ENCODE peak calls at places on chromosomes 1 and 21, in seven cellular contexts. One of them, this sample, is unnamed.
A peak's percentile ranks its signal among the peaks of the same experiment; 100 is the strongest.

GRCh38 chr1:39984951-39985350 is 30.0 kb downstream of the MFSD2A start:
- DNase-seq in dorsolateral prefrontal cortex: no peak
- DNase-seq in IMR-90: no peak
- DNase-seq in heart right ventricle: no peak
- DNase-seq in RWPE1: no peak
- DNase-seq in neuronal stem cell: no peak
- DNase-seq in SK-N-SH: no peak
- DNase-seq in this sample: no peak

GRCh38 chr1:67746299-67746698 is 61.3 kb downstream of the GADD45A start:
- DNase-seq in dorsolateral prefrontal cortex: no peak
- DNase-seq in IMR-90: no peak
- DNase-seq in heart right ventricle: no peak
- DNase-seq in RWPE1: no peak
- DNase-seq in neuronal stem cell: no peak
- DNase-seq in SK-N-SH: no peak
- DNase-seq in this sample: no peak

GRCh38 chr1:93448983-93449805 is 1.3 kb downstream of the FNBP1L start:
- DNase-seq in dorsolateral prefrontal cortex: peak; percentile 27
- DNase-seq in IMR-90: peak; percentile 65
- DNase-seq in heart right ventricle: no peak
- DNase-seq in RWPE1: peak; percentile 44
- DNase-seq in neuronal stem cell: peak; percentile 14
- DNase-seq in SK-N-SH: peak; percentile 44
- DNase-seq in this sample: no peak

GRCh38 chr1:221069178-221069903 is 190.1 kb downstream of the HLX start:
- DNase-seq in dorsolateral prefrontal cortex: no peak
- DNase-seq in IMR-90: no peak
- DNase-seq in heart right ventricle: no peak
- DNase-seq in RWPE1: no peak
- DNase-seq in neuronal stem cell: no peak
- DNase-seq in SK-N-SH: no peak
- DNase-seq in this sample: no peak

GRCh38 chr1:225554216-225554812 is 98.6 kb downstream of the ENAH start:
- DNase-seq in dorsolateral prefrontal cortex: no peak
- DNase-seq in IMR-90: peak; percentile 44
- DNase-seq in heart right ventricle: no peak
- DNase-seq in RWPE1: peak; percentile 61
- DNase-seq in neuronal stem cell: no peak
- DNase-seq in SK-N-SH: peak; percentile 53
- DNase-seq in this sample: no peak

GRCh38 chr1:32349211-32349708 is 13.0 kb downstream of the FAM229A start:
- DNase-seq in dorsolateral prefrontal cortex: no peak
- DNase-seq in IMR-90: peak; percentile 81
- DNase-seq in heart right ventricle: peak; percentile 66
- DNase-seq in RWPE1: no peak
- DNase-seq in neuronal stem cell: no peak
- DNase-seq in SK-N-SH: no peak
- DNase-seq in this sample: no peak

GRCh38 chr1:154943649-154944421 is 7.3 kb upstream of the PMVK start:
- DNase-seq in dorsolateral prefrontal cortex: no peak
- DNase-seq in IMR-90: peak; percentile 12
- DNase-seq in heart right ventricle: peak; percentile 34
- DNase-seq in RWPE1: peak; percentile 53
- DNase-seq in neuronal stem cell: peak; percentile 44
- DNase-seq in SK-N-SH: peak; percentile 83
- DNase-seq in this sample: peak; percentile 8

GRCh38 chr1:66758247-66758755 is 6.0 kb downstream of the DYNLT5 start:
- DNase-seq in dorsolateral prefrontal cortex: no peak
- DNase-seq in IMR-90: peak; percentile 31
- DNase-seq in heart right ventricle: no peak
- DNase-seq in RWPE1: no peak
- DNase-seq in neuronal stem cell: no peak
- DNase-seq in SK-N-SH: no peak
- DNase-seq in this sample: no peak

GRCh38 chr1:173280899-173281660 is 73.9 kb upstream of the TNFSF4 start:
- DNase-seq in dorsolateral prefrontal cortex: no peak
- DNase-seq in IMR-90: peak; percentile 47
- DNase-seq in heart right ventricle: no peak
- DNase-seq in RWPE1: no peak
- DNase-seq in neuronal stem cell: no peak
- DNase-seq in SK-N-SH: no peak
- DNase-seq in this sample: no peak

GRCh38 chr1:93288558-93288957 is 57.1 kb upstream of the DR1 start:
- DNase-seq in dorsolateral prefrontal cortex: no peak
- DNase-seq in IMR-90: no peak
- DNase-seq in heart right ventricle: no peak
- DNase-seq in RWPE1: no peak
- DNase-seq in neuronal stem cell: no peak
- DNase-seq in SK-N-SH: no peak
- DNase-seq in this sample: no peak

GRCh38 chr1:65431111-65431705 is 10.7 kb downstream of the LEPR start:
- DNase-seq in dorsolateral prefrontal cortex: no peak
- DNase-seq in IMR-90: peak; percentile 55
- DNase-seq in heart right ventricle: no peak
- DNase-seq in RWPE1: no peak
- DNase-seq in neuronal stem cell: no peak
- DNase-seq in SK-N-SH: peak; percentile 47
- DNase-seq in this sample: no peak

GRCh38 chr1:53107570-53108322 is 34.7 kb downstream of the SLC1A7 start:
- DNase-seq in dorsolateral prefrontal cortex: no peak
- DNase-seq in IMR-90: peak; percentile 94
- DNase-seq in heart right ventricle: no peak
- DNase-seq in RWPE1: no peak
- DNase-seq in neuronal stem cell: no peak
- DNase-seq in SK-N-SH: no peak
- DNase-seq in this sample: no peak
- H3K27ac ChIP-seq in dorsolateral prefrontal cortex: no peak overlapping the region
- H3K27ac ChIP-seq in IMR-90: peak overlapping the region; percentile 96
- H3K27ac ChIP-seq in heart right ventricle: no peak overlapping the region
- H3K27ac ChIP-seq in RWPE1: no peak overlapping the region
- H3K27ac ChIP-seq in neuronal stem cell: no peak overlapping the region
- H3K27ac ChIP-seq in SK-N-SH: peak overlapping the region; percentile 67
- H3K27ac ChIP-seq in this sample: no peak overlapping the region

DNA sequence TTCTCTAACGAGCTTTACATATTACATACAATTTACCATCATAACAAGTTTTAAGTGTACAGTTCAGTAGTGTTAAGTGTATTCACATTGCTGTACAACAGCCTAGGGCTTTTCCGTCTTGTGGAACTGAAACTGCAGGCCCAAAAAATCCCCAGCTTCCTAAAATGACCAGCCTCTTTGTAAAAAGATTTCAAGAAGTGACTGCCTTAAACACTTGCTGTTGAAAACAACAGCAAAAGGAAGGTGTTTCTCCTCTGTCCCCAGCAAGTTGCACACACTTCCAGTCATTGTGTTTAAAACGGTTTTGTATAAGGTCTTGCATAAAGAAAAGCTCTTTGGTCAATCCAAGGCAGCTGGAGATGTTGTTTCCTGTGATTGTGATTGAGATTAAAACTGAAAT is 16.0 kb upstream of the GBP1 start:
- DNase-seq in dorsolateral prefrontal cortex: no peak
- DNase-seq in IMR-90: no peak
- DNase-seq in heart right ventricle: no peak
- DNase-seq in RWPE1: no peak
- DNase-seq in neuronal stem cell: no peak
- DNase-seq in SK-N-SH: no peak
- DNase-seq in this sample: no peak
- H3K27ac ChIP-seq in dorsolateral prefrontal cortex: peak overlapping the region; percentile 30
- H3K27ac ChIP-seq in IMR-90: no peak overlapping the region
- H3K27ac ChIP-seq in heart right ventricle: peak overlapping the region; percentile 49
- H3K27ac ChIP-seq in RWPE1: no peak overlapping the region
- H3K27ac ChIP-seq in neuronal stem cell: no peak overlapping the region
- H3K27ac ChIP-seq in SK-N-SH: no peak overlapping the region
- H3K27ac ChIP-seq in this sample: no peak overlapping the region

GRCh38 chr1:113217447-113218208 is 144.6 kb downstream of the LRIG2 start:
- DNase-seq in dorsolateral prefrontal cortex: no peak
- DNase-seq in IMR-90: no peak
- DNase-seq in heart right ventricle: no peak
- DNase-seq in RWPE1: no peak
- DNase-seq in neuronal stem cell: no peak
- DNase-seq in SK-N-SH: peak; percentile 41
- DNase-seq in this sample: no peak
- H3K27ac ChIP-seq in dorsolateral prefrontal cortex: no peak overlapping the region
- H3K27ac ChIP-seq in IMR-90: no peak overlapping the region
- H3K27ac ChIP-seq in heart right ventricle: no peak overlapping the region
- H3K27ac ChIP-seq in RWPE1: no peak overlapping the region
- H3K27ac ChIP-seq in neuronal stem cell: no peak overlapping the region
- H3K27ac ChIP-seq in SK-N-SH: no peak overlapping the region
- H3K27ac ChIP-seq in this sample: no peak overlapping the region

DNA sequence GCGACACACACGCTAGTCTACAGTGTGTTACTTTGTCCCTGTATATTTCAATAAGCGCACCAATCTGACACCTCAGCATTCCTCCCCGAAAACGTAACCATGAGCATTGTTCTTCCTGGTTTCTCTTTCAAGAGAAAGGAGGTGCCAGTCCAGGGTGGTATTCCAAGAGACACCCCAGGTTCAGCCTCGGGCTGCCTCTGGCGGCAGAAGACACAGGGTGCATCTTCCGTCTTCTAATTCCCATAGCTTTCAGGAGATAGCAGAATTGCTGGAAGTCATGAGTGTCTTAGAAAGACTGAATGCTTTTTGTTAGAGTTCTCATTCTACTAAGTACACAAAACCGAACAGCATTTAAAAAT is 15.9 kb upstream of the RGS8 start:
- DNase-seq in dorsolateral prefrontal cortex: peak; percentile 7
- DNase-seq in IMR-90: no peak
- DNase-seq in heart right ventricle: no peak
- DNase-seq in RWPE1: no peak
- DNase-seq in neuronal stem cell: no peak
- DNase-seq in SK-N-SH: no peak
- DNase-seq in this sample: no peak
- H3K27ac ChIP-seq in dorsolateral prefrontal cortex: no peak overlapping the region
- H3K27ac ChIP-seq in IMR-90: no peak overlapping the region
- H3K27ac ChIP-seq in heart right ventricle: no peak overlapping the region
- H3K27ac ChIP-seq in RWPE1: no peak overlapping the region
- H3K27ac ChIP-seq in neuronal stem cell: no peak overlapping the region
- H3K27ac ChIP-seq in SK-N-SH: no peak overlapping the region
- H3K27ac ChIP-seq in this sample: no peak overlapping the region

DNA sequence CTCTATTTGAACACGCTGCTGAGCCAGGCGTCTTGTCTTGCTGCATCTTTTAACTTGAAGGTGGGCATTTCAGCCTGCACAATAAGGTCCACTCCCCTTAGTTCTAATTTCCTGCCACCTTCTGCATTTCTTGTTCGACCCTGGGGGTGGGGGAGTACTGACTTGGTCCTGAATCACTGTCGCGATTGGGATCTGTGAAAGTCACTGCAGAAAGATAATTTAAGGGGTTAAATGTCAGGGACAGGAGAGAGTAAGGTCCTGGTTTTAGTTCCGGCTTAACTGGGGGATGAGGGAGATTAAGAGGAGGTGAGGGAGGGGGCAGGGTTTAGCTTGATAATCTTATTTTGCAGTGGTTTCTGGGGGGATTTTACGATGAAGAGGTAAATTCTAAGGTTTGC is 128.1 kb downstream of the MRPS6 start:
- DNase-seq in dorsolateral prefrontal cortex: no peak
- DNase-seq in IMR-90: no peak
- DNase-seq in heart right ventricle: no peak
- DNase-seq in RWPE1: no peak
- DNase-seq in neuronal stem cell: no peak
- DNase-seq in SK-N-SH: no peak
- DNase-seq in this sample: no peak
- H3K27ac ChIP-seq in dorsolateral prefrontal cortex: peak overlapping the region; percentile 87
- H3K27ac ChIP-seq in IMR-90: no peak overlapping the region
- H3K27ac ChIP-seq in heart right ventricle: peak overlapping the region; percentile 73
- H3K27ac ChIP-seq in RWPE1: no peak overlapping the region
- H3K27ac ChIP-seq in neuronal stem cell: peak overlapping the region; percentile 94
- H3K27ac ChIP-seq in SK-N-SH: no peak overlapping the region
- H3K27ac ChIP-seq in this sample: peak overlapping the region; percentile 62

GRCh38 chr1:116880952-116881351 is 28.8 kb upstream of the PTGFRN start:
- DNase-seq in dorsolateral prefrontal cortex: no peak
- DNase-seq in IMR-90: no peak
- DNase-seq in heart right ventricle: peak; percentile 42
- DNase-seq in RWPE1: no peak
- DNase-seq in neuronal stem cell: no peak
- DNase-seq in SK-N-SH: no peak
- DNase-seq in this sample: no peak
- H3K27ac ChIP-seq in dorsolateral prefrontal cortex: no peak overlapping the region
- H3K27ac ChIP-seq in IMR-90: no peak overlapping the region
- H3K27ac ChIP-seq in heart right ventricle: peak overlapping the region; percentile 69
- H3K27ac ChIP-seq in RWPE1: no peak overlapping the region
- H3K27ac ChIP-seq in neuronal stem cell: no peak overlapping the region
- H3K27ac ChIP-seq in SK-N-SH: no peak overlapping the region
- H3K27ac ChIP-seq in this sample: no peak overlapping the region

GRCh38 chr1:9371391-9371935 is 78.8 kb downstream of the SPSB1 start:
- DNase-seq in dorsolateral prefrontal cortex: no peak
- DNase-seq in IMR-90: peak; percentile 81
- DNase-seq in heart right ventricle: peak; percentile 44
- DNase-seq in RWPE1: no peak
- DNase-seq in neuronal stem cell: peak; percentile 43
- DNase-seq in SK-N-SH: peak; percentile 64
- DNase-seq in this sample: no peak
- H3K27ac ChIP-seq in dorsolateral prefrontal cortex: no peak overlapping the region
- H3K27ac ChIP-seq in IMR-90: no peak overlapping the region
- H3K27ac ChIP-seq in heart right ventricle: peak overlapping the region; percentile 52
- H3K27ac ChIP-seq in RWPE1: peak overlapping the region; percentile 32
- H3K27ac ChIP-seq in neuronal stem cell: no peak overlapping the region
- H3K27ac ChIP-seq in SK-N-SH: no peak overlapping the region
- H3K27ac ChIP-seq in this sample: peak overlapping the region; percentile 45